ENCODE peak calls at places on chromosome 2, in five cellular contexts. P is HCT116, F is GM12878, V is upper lobe of left lung, S is gastrocnemius medialis. C is an unnamed sample.

GRCh38 chr2:68690851-68691250 is 43.8 kb upstream of the ARHGAP25 start:
- DNase-seq in F (no peak), P (no peak), V (no peak), S (no peak), C (no peak)

GRCh38 chr2:24083567-24084385 is 858 bp downstream of the TP53I3 start:
- DNase-seq in S (no peak), V (peak; percentile 95), F (peak; percentile 79), P (peak; percentile 76), C (peak; percentile 91)

GRCh38 chr2:28227498-28227897 is 165.2 kb upstream of the FOSL2 start:
- DNase-seq in F (no peak), V (no peak), P (no peak), S (no peak), C (no peak)

GRCh38 chr2:71943238-71944182 is 204.2 kb downstream of the CYP26B1 start:
- DNase-seq in S (peak; percentile 64), P (no peak), F (no peak), V (no peak), C (no peak)

GRCh38 chr2:234146087-234146826 is 95.8 kb downstream of the SPP2 start:
- DNase-seq in S (no peak), P (no peak), F (no peak), V (no peak), C (no peak)

GRCh38 chr2:127593228-127594115 is 52.5 kb upstream of the GPR17 start:
- DNase-seq in P (no peak), S (no peak), F (no peak), V (peak; percentile 71), C (peak; percentile 47)

GRCh38 chr2:1685957-1686783 is 58.1 kb downstream of the PXDN start:
- DNase-seq in S (no peak), V (peak; percentile 71), F (no peak), P (no peak), C (no peak)

GRCh38 chr2:222989431-222989830 is 62.6 kb upstream of the KCNE4 start:
- DNase-seq in V (no peak), F (no peak), S (no peak), P (no peak), C (no peak)

GRCh38 chr2:218962859-218963492 is 3.5 kb downstream of the CDK5R2 start:
- DNase-seq in P (peak; percentile 64), F (no peak), S (no peak), V (peak; percentile 94), C (no peak)

GRCh38 chr2:218963597-218963996 is 4.1 kb downstream of the CDK5R2 start:
- DNase-seq in P (no peak), F (no peak), S (no peak), V (no peak), C (no peak)

GRCh38 chr2:218961651-218962570 is 2.4 kb downstream of the CDK5R2 start:
- DNase-seq in F (no peak), S (no peak), V (peak; percentile 56), P (no peak), C (no peak)

GRCh38 chr2:218961229-218961628 is 1.8 kb downstream of the CDK5R2 start:
- DNase-seq in V (no peak), S (no peak), F (no peak), P (no peak), C (no peak)

GRCh38 chr2:218964041-218964771 is 4.7 kb downstream of the CDK5R2 start:
- DNase-seq in S (no peak), P (no peak), V (no peak), F (no peak), C (no peak)
- H3K4me1 ChIP-seq in S (no peaks in the 10 kb centered on the region), P (no peaks in the 10 kb centered on the region), V (peaks cover 14% of the 10 kb centered on the region), F (no peaks in the 10 kb centered on the region), C (peaks cover 25% of the 10 kb centered on the region)

GRCh38 chr2:47724221-47724981 is 58.5 kb upstream of the MSH6 start:
- DNase-seq in S (no peak), V (no peak), P (no peak), F (peak; percentile 100), C (no peak)
- TF ChIP-seq POLR2A in S (no peak), V (no peak), P (no peak), F (peak; percentile 20), C (no peak)

GRCh38 chr2:10444463-10444862 is 3.7 kb downstream of the ODC1 start:
- DNase-seq in P (no peak), F (peak; percentile 33), S (no peak), V (no peak), C (no peak)
- TF ChIP-seq CTCF in P (no peak), F (no peak), S (no peak), V (no peak), C (no peak)

DNA sequence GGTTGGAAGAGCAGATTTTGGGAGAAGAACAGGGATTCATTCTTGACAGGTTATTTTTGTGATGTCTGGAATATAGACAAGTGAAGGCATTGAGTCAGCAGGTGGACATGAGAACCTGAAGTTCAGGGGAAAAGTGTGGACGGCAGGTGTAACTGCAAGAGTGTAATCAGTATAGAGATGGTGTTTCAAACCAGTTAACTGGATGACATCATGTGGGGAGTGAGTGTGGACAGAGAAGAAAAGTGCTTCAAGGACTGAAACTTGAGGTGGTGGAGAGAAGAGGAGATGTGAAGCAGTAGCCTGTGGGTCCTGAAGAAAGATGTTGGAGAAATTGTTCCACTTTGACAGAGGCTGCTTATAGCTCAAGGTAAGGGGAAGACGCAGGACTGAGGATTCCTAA is 7.1 kb downstream of the IL1RL1 start:
- DNase-seq in V (no peak), S (no peak), F (no peak), P (no peak), C (no peak)
- H3K4me1 ChIP-seq in V (no peaks in the 10 kb centered on the region), S (no peaks in the 10 kb centered on the region), F (no peaks in the 10 kb centered on the region), P (no peaks in the 10 kb centered on the region), C (no peaks in the 10 kb centered on the region)

GRCh38 chr2:44167311-44167907 is 1.3 kb upstream of the PPM1B start:
- DNase-seq in P (no peak), F (no peak), V (no peak), S (no peak), C (no peak)
- TF ChIP-seq POLR2A in P (no peak), F (no peak), V (no peak), S (no peak), C (no peak)

DNA sequence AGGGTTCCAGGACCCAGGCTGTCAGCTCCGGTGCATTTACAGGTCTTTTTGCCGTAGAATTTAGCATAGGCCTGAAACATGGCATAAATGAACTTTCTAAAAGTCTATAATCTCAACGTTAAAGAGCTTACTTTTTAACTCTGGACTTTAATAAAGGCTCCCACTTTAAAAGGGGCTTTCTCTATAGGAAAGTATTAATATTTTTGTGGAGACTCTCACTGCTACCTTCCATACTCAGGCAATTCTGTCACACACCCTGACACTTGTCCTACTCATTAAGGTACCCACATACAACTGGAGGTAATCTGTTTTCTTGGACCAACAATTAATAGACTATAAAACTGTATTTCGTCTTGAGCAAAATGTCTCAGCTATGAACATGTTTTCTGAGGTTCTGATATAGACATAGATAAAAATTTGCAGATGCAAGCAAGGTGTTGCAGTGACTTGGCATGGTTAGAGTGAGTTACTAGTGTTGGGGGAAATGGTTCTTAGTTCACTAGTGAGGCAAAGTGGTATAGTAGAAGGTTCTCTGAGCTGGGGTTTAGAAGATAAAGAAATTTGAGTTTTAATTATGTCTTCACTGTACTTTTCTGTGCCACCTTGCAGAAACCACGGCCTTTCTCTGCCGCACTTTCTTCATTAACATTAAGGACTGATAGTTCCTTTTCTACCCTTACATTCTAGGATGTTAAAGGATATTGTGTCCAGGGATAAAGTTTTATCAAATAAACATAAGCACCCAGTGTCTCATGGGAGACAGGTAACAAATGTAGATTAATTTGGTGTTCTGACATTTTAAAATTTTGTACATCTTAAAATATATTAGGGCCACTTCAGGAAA is 10.8 kb upstream of the NR4A2 start:
- DNase-seq in P (no peak), V (no peak), S (no peak), F (no peak), C (no peak)
- TF ChIP-seq CTCF in P (no peak), V (no peak), S (no peak), F (no peak), C (no peak)

DNA sequence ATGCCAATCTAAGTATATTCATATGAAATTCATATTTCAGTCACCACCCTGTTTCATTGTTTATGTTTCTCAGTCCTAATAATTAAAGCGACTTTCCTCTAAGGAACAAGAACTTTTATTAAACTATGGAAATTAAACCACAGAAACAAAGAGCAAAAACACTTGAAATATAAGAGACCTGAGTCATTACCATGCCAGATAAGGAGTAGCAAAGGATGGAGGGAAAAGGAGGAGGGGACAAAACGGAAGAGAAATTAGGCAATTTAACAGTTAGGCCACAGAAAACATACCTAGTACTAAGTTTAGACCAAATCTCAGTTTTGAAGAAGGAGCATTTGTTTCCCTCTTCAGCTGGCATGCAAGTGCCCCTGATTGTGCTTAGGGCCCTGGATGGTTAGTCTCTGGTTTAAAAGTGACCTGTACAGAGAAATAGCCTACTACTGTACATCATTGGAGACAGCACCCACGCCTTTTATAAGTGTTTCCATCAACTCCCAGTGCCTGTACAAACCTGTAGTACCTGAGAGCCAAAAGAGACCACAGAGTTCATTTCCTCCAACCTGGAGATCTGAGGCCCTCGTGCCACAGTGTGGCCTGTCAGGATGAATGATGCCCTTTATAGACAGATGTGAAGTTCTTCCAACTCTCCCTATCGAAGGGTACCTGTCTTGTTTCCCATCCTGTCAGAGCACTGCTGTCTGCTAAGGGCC is 74.5 kb downstream of the SPATS2L start:
- DNase-seq in P (no peak), F (no peak), S (no peak), V (no peak), C (no peak)
- H3K4me1 ChIP-seq in P (peaks cover 41% of the 10 kb centered on the region), F (peaks cover 34% of the 10 kb centered on the region), S (peaks cover 48% of the 10 kb centered on the region), V (peaks cover 42% of the 10 kb centered on the region), C (peaks cover 63% of the 10 kb centered on the region)

GRCh38 chr2:65081232-65081685 is 25.0 kb downstream of the CEP68 start:
- DNase-seq in S (no peak), P (no peak), F (no peak), V (no peak), C (no peak)

GRCh38 chr2:65075605-65076344 is 19.6 kb downstream of the CEP68 start:
- DNase-seq in P (no peak), S (no peak), F (no peak), V (no peak), C (no peak)

GRCh38 chr2:65077898-65078297 is 21.7 kb downstream of the CEP68 start:
- DNase-seq in P (no peak), V (no peak), S (no peak), F (no peak), C (no peak)

GRCh38 chr2:65076345-65076710 is 20.1 kb downstream of the CEP68 start:
- DNase-seq in P (no peak), S (no peak), V (no peak), F (no peak), C (no peak)

DNA sequence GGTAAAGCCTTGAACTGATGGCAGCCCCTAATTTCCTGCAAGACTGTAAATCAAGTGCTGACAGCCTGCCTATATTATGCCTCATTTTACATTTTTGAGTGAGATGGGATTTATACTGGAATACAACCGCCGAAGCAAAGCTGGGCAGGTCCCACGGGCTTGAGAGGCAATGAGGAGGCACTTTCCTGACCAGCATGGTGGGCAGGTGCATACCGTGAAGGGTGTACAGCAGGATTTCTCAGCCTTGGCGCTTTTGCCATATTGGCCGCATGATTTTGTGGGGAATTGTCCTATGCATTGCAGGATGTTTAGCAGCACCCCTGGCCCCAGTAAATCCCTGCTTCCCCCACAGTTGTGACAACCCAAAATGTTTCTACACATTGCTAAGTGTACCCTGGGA is 22.8 kb downstream of the CEP68 start:
- DNase-seq in S (no peak), F (no peak), P (no peak), V (no peak), C (no peak)
- TF ChIP-seq POLR2A in S (no peak), F (peak; percentile 1), P (no peak), V (no peak), C (no peak)

GRCh38 chr2:26224095-26224494 is 20.3 kb downstream of the HADHA start:
- DNase-seq in P (no peak), V (no peak), F (no peak), S (no peak), C (no peak)

GRCh38 chr2:26217720-26218119 is 26.7 kb downstream of the HADHA start:
- DNase-seq in F (no peak), P (no peak), V (no peak), S (no peak), C (no peak)

GRCh38 chr2:26222976-26223375 is 21.5 kb downstream of the HADHA start:
- DNase-seq in P (no peak), F (no peak), V (no peak), S (no peak), C (no peak)
- TF ChIP-seq CTCF in P (no peak), F (no peak), V (no peak), S (no peak), C (no peak)

C was measured in suprapubic skin.